ENCODE peak calls at places on chromosomes 1 and 21, in seven cellular contexts. L, F, E, U, B, V and X are unnamed samples.

GRCh38 chr1:5934058-5934884 is 58.0 kb downstream of the NPHP4 start:
- DNase-seq in U (no peak), B (no peak), E (no peak), V (no peak), L (no peak), F (no peak), X (no peak)

GRCh38 chr1:92329356-92330129 is 30.7 kb downstream of the RPAP2 start:
- DNase-seq in B (no peak), E (peak; percentile 56), U (no peak), L (no peak), F (peak; percentile 39), V (no peak), X (no peak)

GRCh38 chr21:34867785-34868184 is 181.3 kb downstream of the RUNX1 start:
- DNase-seq in E (no peak), V (no peak), L (no peak), U (no peak), F (no peak), B (no peak), X (no peak)

GRCh38 chr1:14940285-14940890 is 213.2 kb upstream of the TMEM51 start:
- DNase-seq in F (no peak), E (no peak), V (no peak), L (no peak), B (no peak), U (no peak), X (no peak)

GRCh38 chr1:245154429-245155185 is at the start of gene KIF26B:
- DNase-seq in F (no peak), B (no peak), L (no peak), V (peak; percentile 75), U (peak; percentile 28), E (peak; percentile 68), X (peak; percentile 91)

GRCh38 chr1:167054531-167054930 is 35.6 kb downstream of the GPA33 start:
- DNase-seq in L (no peak), U (no peak), B (no peak), F (no peak), V (peak; percentile 27), E (no peak), X (no peak)

GRCh38 chr1:198837276-198838021 is 198.6 kb downstream of the PTPRC start:
- DNase-seq in E (no peak), F (no peak), B (no peak), U (no peak), L (no peak), V (no peak), X (no peak)

GRCh38 chr1:192797143-192797542 is 11.7 kb upstream of the RGS2 start:
- DNase-seq in L (no peak), E (no peak), V (no peak), F (no peak), B (no peak), U (no peak), X (no peak)

GRCh38 chr1:174812656-174813055 is 187.1 kb upstream of the CACYBP start:
- DNase-seq in B (no peak), L (no peak), U (no peak), E (no peak), F (no peak), V (peak; percentile 32), X (no peak)

GRCh38 chr1:156657161-156657970 is 15.4 kb downstream of the BCAN start:
- DNase-seq in E (peak; percentile 62), L (peak; percentile 50), V (peak; percentile 21), F (no peak), B (peak; percentile 75), U (peak; percentile 84), X (peak; percentile 72)

GRCh38 chr1:28359592-28360239 is 9.8 kb upstream of the PHACTR4 start:
- DNase-seq in U (peak; percentile 19), B (peak; percentile 78), V (peak; percentile 49), E (peak; percentile 78), L (peak; percentile 32), F (peak; percentile 58), X (no peak)

GRCh38 chr21:45439171-45439872 is 34.4 kb downstream of the COL18A1 start:
- DNase-seq in V (peak; percentile 92), L (peak; percentile 71), U (peak; percentile 66), B (peak; percentile 86), E (peak; percentile 94), F (peak; percentile 71), X (peak; percentile 82)

GRCh38 chr1:96481410-96481809 is 240.2 kb upstream of the PTBP2 start:
- DNase-seq in V (no peak), B (no peak), F (no peak), L (no peak), U (no peak), E (no peak), X (no peak)